ENCODE peak calls at places on chromosomes 2 and 18, in nine cellular contexts. P is right lobe of liver; L is ovary; O is CD8-positive, alpha-beta memory T cell; J is Peyer's patch; R is neuronal stem cell; S is kidney; A is heart right ventricle; U is esophagus squamous epithelium. Q is an unnamed sample. For H3K4me1, the result is how much of the 10 kb centered on the place peaks cover.

GRCh38 chr2:219073413-219074129 is 12.8 kb upstream of the IHH start:
- DNase-seq in P (no peak), L (no peak), O (no peak), J (no peak), R (peak), S (no peak), A (no peak), U (no peak), Q (no peak)

GRCh38 chr2:3265981-3266726 is 111.5 kb downstream of the EIPR1 start:
- DNase-seq in P (no peak), L (no peak), O (no peak), J (peak), R (peak), S (no peak), A (no peak), U (no peak), Q (no peak)

GRCh38 chr2:179483131-179483530 is 218.5 kb upstream of the SESTD1 start:
- DNase-seq in P (no peak), L (no peak), O (no peak), J (no peak), R (no peak), S (no peak), A (no peak), U (no peak), Q (no peak)

GRCh38 chr2:239466755-239467271 is 66.0 kb upstream of the HDAC4 start:
- DNase-seq in P (no peak), L (no peak), O (no peak), J (no peak), R (no peak), S (peak), A (no peak), U (no peak), Q (no peak)

GRCh38 chr2:64318476-64318748 is 135.6 kb upstream of the LGALSL start:
- DNase-seq in P (no peak), L (no peak), O (no peak), J (no peak), R (no peak), S (no peak), A (no peak), U (no peak), Q (no peak)

GRCh38 chr2:3634631-3635091 is 23.3 kb upstream of the ALLC start:
- DNase-seq in P (no peak), L (peak), O (no peak), J (no peak), R (no peak), S (peak), A (peak), U (no peak), Q (peak)

GRCh38 chr2:40213071-40213470 is 238.8 kb downstream of the SLC8A1 start:
- DNase-seq in P (no peak), L (no peak), O (no peak), J (no peak), R (no peak), S (no peak), A (no peak), U (no peak), Q (no peak)

GRCh38 chr2:126661702-126662465 is 5.9 kb downstream of the GYPC start:
- DNase-seq in P (no peak), L (no peak), O (no peak), J (no peak), R (no peak), S (no peak), A (no peak), U (no peak), Q (no peak)

GRCh38 chr18:50654658-50655550 is 95.0 kb downstream of the MAPK4 start:
- DNase-seq in P (no peak), L (peak), O (no peak), J (no peak), R (no peak), S (no peak), A (peak), U (no peak), Q (no peak)
- H3K4me1 ChIP-seq in P (under half), L (under half), O (under half), J (under half), R (under half), S (under half), A (under half), U (under half), Q (under half)

GRCh38 chr2:231201475-231201814 is 3.0 kb downstream of the ARMC9 start:
- DNase-seq in P (no peak), L (no peak), O (no peak), J (no peak), R (no peak), S (no peak), A (no peak), U (no peak), Q (no peak)
- H3K4me3 ChIP-seq in P (no peak), L (no peak), O (no peak), J (no peak), R (no peak), S (no peak), A (no peak), U (no peak), Q (no peak)

GRCh38 chr2:221571108-221571390 is 1.1 kb downstream of the EPHA4 start:
- DNase-seq in P (no peak), L (peak), O (no peak), J (peak), R (no peak), S (peak), A (no peak), U (no peak), Q (no peak)
- H3K4me1 ChIP-seq in P (under half), L (under half), O (under half), J (under half), R (under half), S (under half), A (under half), U (under half), Q (under half)

DNA sequence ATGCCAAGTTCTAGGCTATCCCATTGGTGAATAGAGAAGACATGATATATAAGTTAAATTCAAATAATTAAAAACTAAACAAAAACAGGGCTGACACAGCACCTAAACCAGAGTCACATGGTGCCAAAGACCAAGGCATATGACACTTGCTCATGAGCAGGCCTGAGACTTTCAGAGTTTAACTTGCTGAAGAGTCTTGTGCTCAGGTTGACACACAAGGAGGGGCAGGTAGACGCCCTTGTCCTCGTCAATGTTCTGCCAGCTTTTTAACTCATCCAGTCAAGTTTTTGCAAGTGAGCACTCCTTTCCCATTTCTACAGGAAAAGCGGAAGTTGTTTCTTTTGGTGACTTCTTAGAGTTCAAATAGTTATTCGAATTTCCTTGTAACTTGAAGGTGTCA is 289.7 kb downstream of the CYRIA start:
- DNase-seq in P (no peak), L (no peak), O (no peak), J (no peak), R (no peak), S (no peak), A (no peak), U (no peak), Q (no peak)
- H3K4me3 ChIP-seq in P (no peak), L (no peak), O (no peak), J (no peak), R (no peak), S (no peak), A (no peak), U (no peak), Q (no peak)

GRCh38 chr2:30454571-30454970 is 7.5 kb downstream of the LCLAT1 start:
- DNase-seq in P (no peak), L (no peak), O (no peak), J (no peak), R (no peak), S (no peak), A (no peak), U (no peak), Q (peak)
- H3K4me1 ChIP-seq in P (under half), L (under half), O (under half), J (under half), R (under half), S (under half), A (under half), U (under half), Q (under half)

GRCh38 chr2:120230515-120231471 is 7.6 kb upstream of the TMEM185B start:
- DNase-seq in P (no peak), L (peak), O (no peak), J (no peak), R (no peak), S (peak), A (no peak), U (no peak), Q (no peak)
- H3K4me3 ChIP-seq in P (no peak), L (no peak), O (peak), J (peak), R (no peak), S (no peak), A (no peak), U (no peak), Q (no peak)

DNA sequence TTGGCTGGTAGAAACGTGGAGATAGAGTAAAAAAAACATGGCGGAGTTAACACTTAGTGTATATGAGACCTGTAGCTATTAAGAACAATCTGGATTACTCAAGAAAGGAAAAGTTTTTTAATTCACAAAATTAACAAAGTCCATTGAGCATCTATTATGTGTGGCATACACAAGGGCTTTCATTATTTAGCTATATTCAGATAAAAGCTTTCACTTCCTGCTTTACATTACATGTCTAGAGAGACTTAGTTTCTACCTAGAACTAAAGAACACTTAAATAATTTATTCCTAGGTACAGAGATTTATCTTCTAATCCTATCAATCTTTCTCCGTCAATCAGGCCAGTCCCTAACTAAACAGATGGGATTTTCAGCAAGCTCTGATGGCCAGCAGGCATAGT is 196.0 kb upstream of the SLC39A10 start:
- DNase-seq in P (no peak), L (no peak), O (no peak), J (no peak), R (no peak), S (no peak), A (no peak), U (no peak), Q (no peak)
- H3K4me1 ChIP-seq in P (under half), L (under half), O (under half), J (under half), R (under half), S (under half), A (under half), U (under half), Q (under half)

GRCh38 chr2:235711527-235711926 is 217.7 kb downstream of the AGAP1 start:
- DNase-seq in P (no peak), L (no peak), O (no peak), J (no peak), R (no peak), S (no peak), A (no peak), U (no peak), Q (no peak)

GRCh38 chr2:235710933-235711332 is 217.1 kb downstream of the AGAP1 start:
- DNase-seq in P (no peak), L (no peak), O (no peak), J (no peak), R (no peak), S (no peak), A (no peak), U (no peak), Q (no peak)

GRCh38 chr2:235707411-235708096 is 213.7 kb downstream of the AGAP1 start:
- DNase-seq in P (no peak), L (no peak), O (no peak), J (no peak), R (no peak), S (no peak), A (no peak), U (no peak), Q (no peak)

GRCh38 chr2:235709969-235710879 is 216.4 kb downstream of the AGAP1 start:
- DNase-seq in P (no peak), L (no peak), O (no peak), J (no peak), R (peak), S (no peak), A (no peak), U (no peak), Q (no peak)

GRCh38 chr2:235709124-235709813 is 215.4 kb downstream of the AGAP1 start:
- DNase-seq in P (no peak), L (no peak), O (no peak), J (no peak), R (no peak), S (no peak), A (no peak), U (no peak), Q (peak)
- H3K4me3 ChIP-seq in P (no peak), L (no peak), O (no peak), J (no peak), R (no peak), S (no peak), A (no peak), U (no peak), Q (no peak)

Q was measured in SJSA1.